ENCODE peak calls at places on chromosome 14, in four cellular contexts. F, K, H and P are unnamed samples.
A peak's percentile ranks its signal among the peaks of the same experiment; 100 is the strongest.

GRCh38 chr14:76770521-76771431 is 9.5 kb downstream of the VASH1 start:
- DNase-seq in K (no peak), F (no peak), H (no peak), P (no peak)

GRCh38 chr14:90375934-90376333 is 20.9 kb upstream of the CALM1 start:
- DNase-seq in F (no peak), K (no peak), H (no peak), P (no peak)

GRCh38 chr14:28875937-28876910 is 109.6 kb downstream of the FOXG1 start:
- DNase-seq in K (no peak), F (no peak), H (no peak), P (no peak)

GRCh38 chr14:23286904-23287479 is 1.1 kb upstream of the HOMEZ start:
- DNase-seq in K (no peak), H (no peak), F (no peak), P (no peak)

GRCh38 chr14:68775614-68776126 is 17.2 kb downstream of the ZFP36L1 start:
- DNase-seq in K (no peak), F (no peak), H (peak; percentile 2), P (no peak)

GRCh38 chr14:64520699-64521098 is 16.1 kb downstream of the ZBTB1 start:
- DNase-seq in H (no peak), K (no peak), F (no peak), P (no peak)

GRCh38 chr14:23145794-23146422 is 26.9 kb upstream of the CEBPE start:
- DNase-seq in K (no peak), H (no peak), F (no peak), P (no peak)

GRCh38 chr14:90140298-90140955 is 78.6 kb downstream of the KCNK13 start:
- DNase-seq in H (no peak), F (no peak), K (no peak), P (no peak)

GRCh38 chr14:32545109-32545857 is 216.2 kb downstream of the AKAP6 start:
- DNase-seq in F (no peak), K (no peak), H (no peak), P (no peak)

GRCh38 chr14:60163741-60164140 is 1.5 kb downstream of the DHRS7 start:
- DNase-seq in K (no peak), H (no peak), F (no peak), P (no peak)

GRCh38 chr14:99745307-99745951 is 47.8 kb upstream of the EML1 start:
- DNase-seq in K (no peak), H (no peak), F (no peak), P (no peak)

GRCh38 chr14:44701563-44702263 is 194.6 kb upstream of the FSCB start:
- DNase-seq in H (no peak), F (no peak), K (no peak), P (no peak)

GRCh38 chr14:94643316-94644101 is 31.3 kb downstream of the SERPINA3 start:
- DNase-seq in K (no peak), F (no peak), H (no peak), P (no peak)

GRCh38 chr14:99595034-99595433 is 9.0 kb downstream of the CCDC85C start:
- DNase-seq in K (no peak), H (no peak), F (no peak), P (no peak)

GRCh38 chr14:32430326-32430725 is 101.2 kb downstream of the AKAP6 start:
- DNase-seq in H (no peak), K (no peak), F (no peak), P (no peak)